ENCODE peak calls at places on chromosomes 12 and 14, in five cellular contexts. A, S, J, B and G are unnamed samples.
A peak's percentile ranks its signal among the peaks of the same experiment; 100 is the strongest.

GRCh38 chr14:92458959-92459478 is 54.6 kb upstream of the RIN3 start:
- DNase-seq in J (no peak), A (no peak), B (no peak), S (no peak), G (no peak)

GRCh38 chr12:87311206-87311605 is 718.0 kb downstream of the C12orf50 start:
- DNase-seq in A (no peak), S (no peak), J (no peak), B (no peak), G (no peak)

GRCh38 chr14:93056166-93056839 is 59.4 kb downstream of the ITPK1 start:
- DNase-seq in S (no peak), J (no peak), A (no peak), B (no peak), G (no peak)

GRCh38 chr12:27964123-27964522 is 8.4 kb downstream of the PTHLH start:
- DNase-seq in B (no peak), J (no peak), A (no peak), S (no peak), G (no peak)

GRCh38 chr14:56117765-56118610 is at the start of gene PELI2:
- DNase-seq in A (peak; percentile 54), S (peak; percentile 80), J (peak; percentile 6), B (no peak), G (peak; percentile 15)

GRCh38 chr14:56135001-56135400 is 16.8 kb downstream of the PELI2 start:
- DNase-seq in B (no peak), S (no peak), A (no peak), J (no peak), G (no peak)

GRCh38 chr14:72929316-72930080 is 3.2 kb downstream of the DCAF4 start:
- DNase-seq in J (no peak), S (no peak), B (no peak), A (no peak), G (no peak)

GRCh38 chr12:52032431-52032796 is 18.8 kb upstream of the NR4A1 start:
- DNase-seq in B (no peak), J (no peak), A (no peak), S (no peak), G (no peak)

GRCh38 chr12:1518486-1518762 is 76.0 kb downstream of the FBXL14 start:
- DNase-seq in B (no peak), S (no peak), A (no peak), J (no peak), G (no peak)

GRCh38 chr12:46524778-46525177 is 152.2 kb upstream of the SLC38A2 start:
- DNase-seq in B (no peak), S (no peak), J (no peak), A (no peak), G (no peak)

GRCh38 chr12:130552483-130552996 is 163.6 kb downstream of the RIMBP2 start:
- DNase-seq in S (no peak), J (no peak), A (no peak), B (no peak), G (no peak)

GRCh38 chr12:1972260-1972659 is 32.0 kb downstream of the DCP1B start:
- DNase-seq in B (no peak), S (no peak), J (no peak), A (no peak), G (no peak)

GRCh38 chr12:20493924-20494323 is 125.6 kb downstream of the PDE3A start:
- DNase-seq in S (no peak), A (no peak), B (no peak), J (no peak), G (no peak)

GRCh38 chr14:54676822-54677708 is 110.1 kb downstream of the SAMD4A start:
- DNase-seq in B (no peak), J (no peak), A (no peak), S (no peak), G (peak; percentile 75)

GRCh38 chr12:64946132-64946829 is 121.8 kb downstream of the TBC1D30 start:
- DNase-seq in A (no peak), J (no peak), B (no peak), S (no peak), G (no peak)

GRCh38 chr12:93722757-93723567 is 45.8 kb downstream of the CRADD start:
- DNase-seq in J (no peak), A (no peak), S (no peak), B (no peak), G (no peak)

GRCh38 chr12:116969615-116970575 is 59.1 kb downstream of the FBXW8 start:
- DNase-seq in S (no peak), A (no peak), J (no peak), B (no peak), G (no peak)

GRCh38 chr12:102896067-102896466 is 21.0 kb downstream of the PAH start:
- DNase-seq in A (peak; percentile 23), S (no peak), B (no peak), J (no peak), G (no peak)

GRCh38 chr12:93145086-93145485 is 216.0 kb upstream of the EEA1 start:
- DNase-seq in A (no peak), S (no peak), J (no peak), B (no peak), G (no peak)

GRCh38 chr14:65958664-65959562 is 527.3 kb upstream of the CCDC196 start:
- DNase-seq in B (no peak), S (peak; percentile 50), A (peak; percentile 25), J (peak; percentile 16), G (peak; percentile 15)

GRCh38 chr12:109679716-109680520 is 33.7 kb upstream of the FAM222A start:
- DNase-seq in B (no peak), S (no peak), J (no peak), A (no peak), G (no peak)

GRCh38 chr12:110744697-110745264 is 2.1 kb upstream of the PPP1CC start:
- DNase-seq in A (no peak), J (peak; percentile 55), B (no peak), S (no peak), G (no peak)

GRCh38 chr12:126855768-126856167 is 1411.2 kb upstream of the TMEM132C start:
- DNase-seq in S (no peak), A (no peak), B (no peak), J (no peak), G (no peak)

GRCh38 chr12:11067514-11067913 is 5.4 kb upstream of the TAS2R46 start:
- DNase-seq in A (no peak), J (no peak), B (no peak), S (no peak), G (no peak)

GRCh38 chr14:51093371-51094281 is 1.3 kb downstream of the TRIM9 start:
- DNase-seq in J (no peak), A (no peak), B (no peak), S (peak; percentile 80), G (no peak)

GRCh38 chr14:96673706-96674105 is 123.5 kb upstream of the VRK1 start:
- DNase-seq in S (peak; percentile 30), B (no peak), A (no peak), J (no peak), G (no peak)

GRCh38 chr14:29528889-29529288 is 398.8 kb downstream of the PRKD1 start:
- DNase-seq in B (no peak), J (no peak), S (no peak), A (no peak), G (no peak)

GRCh38 chr12:26119391-26119981 is 5.4 kb downstream of the BHLHE41 start:
- DNase-seq in S (no peak), J (peak; percentile 24), B (no peak), A (no peak), G (peak; percentile 51)

GRCh38 chr12:113099764-113100163 is 35.8 kb downstream of the RASAL1 start:
- DNase-seq in A (no peak), B (no peak), S (no peak), J (no peak), G (no peak)

GRCh38 chr14:98507269-98507668 is 764.7 kb downstream of the BCL11B start:
- DNase-seq in A (no peak), S (no peak), B (no peak), J (no peak), G (no peak)

GRCh38 chr14:21053184-21054122 is 4.2 kb upstream of the RNASE8 start:
- DNase-seq in A (no peak), S (no peak), B (no peak), J (peak; percentile 50), G (no peak)

GRCh38 chr14:33563492-33563891 is 387.4 kb downstream of the EGLN3 start:
- DNase-seq in J (no peak), S (no peak), B (no peak), A (no peak), G (no peak)

GRCh38 chr12:114919479-114919878 is 235.5 kb upstream of the TBX3 start:
- DNase-seq in J (peak; percentile 35), S (no peak), B (no peak), A (no peak), G (no peak)

GRCh38 chr12:114918535-114919233 is 234.7 kb upstream of the TBX3 start:
- DNase-seq in B (no peak), A (no peak), S (no peak), J (peak; percentile 93), G (no peak)

GRCh38 chr12:114917953-114918352 is 234.0 kb upstream of the TBX3 start:
- DNase-seq in J (no peak), S (no peak), B (no peak), A (no peak), G (no peak)

GRCh38 chr12:114921796-114922195 is 237.8 kb upstream of the TBX3 start:
- DNase-seq in B (no peak), S (no peak), A (no peak), J (no peak), G (no peak)

GRCh38 chr12:114920828-114921579 is 237.0 kb upstream of the TBX3 start:
- DNase-seq in B (no peak), S (no peak), J (no peak), A (no peak), G (no peak)
- TF ChIP-seq SP1 in B (no peak), S (no peak), J (no peak), A (no peak), G (no peak)

GRCh38 chr14:105528197-105528858 is 1.9 kb downstream of the TMEM121 start:
- DNase-seq in S (peak; percentile 83), B (no peak), A (peak; percentile 87), J (peak; percentile 38), G (no peak)
- TF ChIP-seq POLR2AphosphoS5 in S (no peak), B (no peak), A (no peak), J (no peak), G (peak; percentile 67)

GRCh38 chr12:13243516-13244070 is 47.1 kb downstream of the EMP1 start:
- DNase-seq in J (no peak), A (no peak), B (no peak), S (no peak), G (no peak)
- TF ChIP-seq SP1 in J (no peak), A (no peak), B (no peak), S (no peak), G (no peak)

DNA sequence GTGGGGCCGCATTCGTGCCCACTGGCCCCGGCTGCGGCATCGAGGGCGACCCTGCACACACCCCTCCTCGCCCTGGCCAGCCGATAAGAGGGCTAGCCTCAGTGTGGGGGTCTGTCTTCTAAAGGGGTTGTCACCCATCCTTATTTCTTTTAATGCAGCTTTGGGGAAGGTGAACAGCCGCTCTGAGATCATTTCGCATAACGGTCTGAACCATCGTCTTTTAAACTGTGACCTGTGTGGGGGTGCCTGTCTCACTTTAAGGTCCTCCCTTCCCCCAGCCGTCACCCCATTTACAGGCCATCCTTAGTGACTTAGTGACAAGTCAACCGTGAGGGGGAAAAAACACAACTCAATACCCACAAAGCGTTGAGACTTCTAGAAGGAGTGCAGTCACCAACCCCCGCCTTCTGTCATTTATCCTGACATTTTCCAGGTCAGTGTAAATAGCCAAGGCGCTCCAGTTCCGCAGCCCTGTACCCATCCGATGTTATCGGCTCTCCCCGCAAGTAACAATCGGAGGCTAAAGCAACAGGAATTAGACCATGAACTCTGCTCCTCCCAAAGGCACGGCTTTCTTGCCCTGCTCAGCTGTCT is 469 bp upstream of the DENND5B start:
- DNase-seq in B (no peak), S (no peak), A (peak; percentile 17), J (no peak), G (no peak)
- TF ChIP-seq POLR2AphosphoS5 in B (no peak), S (no peak), A (no peak), J (no peak), G (no peak)

GRCh38 chr14:101201535-101202125 is 298.1 kb upstream of the RTL1 start:
- DNase-seq in B (no peak), J (no peak), A (no peak), S (peak; percentile 14), G (no peak)
- TF ChIP-seq SP1 in B (no peak), J (no peak), A (no peak), S (no peak), G (no peak)